ENCODE peak calls at places on chromosomes 4 and X, in six cellular contexts. U is psoas muscle; J is HepG2; S is activated CD4-positive, CD25-positive, alpha-beta regulatory T cell treated with anti-CD3 and anti-CD28 coated beads, Interleukin-2, amount 50 U/mL, for 24 hours; K is activated CD8-positive, alpha-beta T cell treated with anti-CD3 and anti-CD28 coated beads, Interleukin-2, amount 10 ng/mL, durations not matched to agents 7 days and 5 days; O is Right ventricle myocardium superior. P is an unnamed sample.
A peak's percentile ranks its signal among the peaks of the same experiment; 100 is the strongest.

GRCh38 chr4:2812600-2812932 is 19.7 kb downstream of the SH3BP2 start:
- ATAC-seq in S (peak; percentile 16), K (peak; percentile 8), O (no peak), J (no peak), U (no peak), P (peak; percentile 1)

GRCh38 chr4:158350161-158350560 is 139.9 kb downstream of the TMEM144 start:
- ATAC-seq in S (no peak), K (no peak), J (no peak), U (no peak), O (no peak), P (no peak)

GRCh38 chr4:69748176-69748575 is 12.2 kb downstream of the SULT1B1 start:
- ATAC-seq in O (no peak), K (no peak), U (no peak), S (no peak), J (no peak), P (no peak)

GRCh38 chr4:41269682-41270081 is 13.0 kb downstream of the UCHL1 start:
- ATAC-seq in K (no peak), J (no peak), U (no peak), O (no peak), S (no peak), P (no peak)

GRCh38 chr4:113677333-113677732 is 84.2 kb downstream of the CAMK2D start:
- ATAC-seq in U (peak; percentile 47), K (peak; percentile 56), J (no peak), S (no peak), O (no peak), P (no peak)

GRCh38 chrX:48923771-48924170 is 4.9 kb upstream of the PIM2 start:
- ATAC-seq in U (no peak), O (no peak), S (no peak), J (no peak), K (no peak), P (no peak)

GRCh38 chr4:24764305-24764704 is 31.1 kb upstream of the SOD3 start:
- ATAC-seq in J (no peak), K (no peak), O (no peak), U (no peak), S (no peak), P (no peak)

GRCh38 chr4:4395849-4396627 is 9.1 kb downstream of the NSG1 start:
- ATAC-seq in O (no peak), U (no peak), K (no peak), J (peak; percentile 84), S (no peak), P (no peak)

GRCh38 chr4:83644677-83645639 is 109.0 kb downstream of the GPAT3 start:
- ATAC-seq in S (peak; percentile 56), K (no peak), J (peak; percentile 50), O (no peak), U (peak; percentile 56), P (peak; percentile 64)

GRCh38 chrX:154981116-154981411 is 41.5 kb downstream of the F8 start:
- ATAC-seq in K (no peak), S (no peak), U (no peak), O (no peak), J (peak; percentile 50), P (no peak)

GRCh38 chrX:130995351-130995967 is 62.7 kb upstream of the ARHGAP36 start:
- ATAC-seq in J (no peak), O (peak; percentile 29), U (peak; percentile 93), S (no peak), K (no peak), P (no peak)

GRCh38 chr4:107631568-107631967 is 88.5 kb downstream of the PAPSS1 start:
- ATAC-seq in S (no peak), J (no peak), K (no peak), O (peak; percentile 39), U (no peak), P (no peak)

GRCh38 chrX:9562851-9563250 is 98.0 kb downstream of the TBL1X start:
- ATAC-seq in J (peak; percentile 33), S (no peak), K (no peak), U (peak; percentile 58), O (peak; percentile 82), P (no peak)

GRCh38 chr4:140858897-140859296 is 102.7 kb upstream of the TBC1D9 start:
- ATAC-seq in U (no peak), O (no peak), J (no peak), K (no peak), S (no peak), P (no peak)

GRCh38 chr4:25299476-25300203 is 12.9 kb upstream of the ZCCHC4 start:
- ATAC-seq in K (no peak), S (no peak), O (no peak), U (no peak), J (peak; percentile 73), P (no peak)

GRCh38 chr4:145533011-145533410 is 51.4 kb downstream of the SMAD1 start:
- ATAC-seq in S (no peak), K (no peak), O (no peak), J (no peak), U (peak; percentile 55), P (no peak)

GRCh38 chr4:2407991-2408342 is 10.5 kb downstream of the ZFYVE28 start:
- ATAC-seq in U (no peak), J (no peak), K (no peak), O (no peak), S (no peak), P (no peak)

GRCh38 chrX:71215335-71215912 is 7.6 kb upstream of the GJB1 start:
- ATAC-seq in O (no peak), K (no peak), U (no peak), S (no peak), J (peak; percentile 2), P (no peak)

GRCh38 chr4:98612318-98613250 is 45.8 kb downstream of the TSPAN5 start:
- ATAC-seq in U (no peak), K (no peak), J (no peak), S (no peak), O (no peak), P (peak; percentile 9)

GRCh38 chrX:40176979-40177430 is 79.2 kb upstream of the BCOR start:
- ATAC-seq in J (peak; percentile 47), U (no peak), K (no peak), O (no peak), S (peak; percentile 10), P (peak; percentile 2)

GRCh38 chr4:111542056-111542455 is 603.2 kb upstream of the FAM241A start:
- ATAC-seq in K (no peak), S (no peak), U (no peak), J (no peak), O (no peak), P (no peak)

GRCh38 chr4:82903737-82904136 is 3.2 kb downstream of the THAP9 start:
- ATAC-seq in K (peak; percentile 7), U (no peak), O (no peak), S (no peak), J (no peak), P (peak; percentile 13)

GRCh38 chrX:15056044-15056443 is 182.8 kb downstream of the MOSPD2 start:
- ATAC-seq in K (no peak), J (no peak), U (no peak), O (no peak), S (no peak), P (peak; percentile 52)

GRCh38 chr4:159117564-159117963 is 14.7 kb downstream of the RAPGEF2 start:
- ATAC-seq in K (no peak), O (no peak), U (no peak), S (no peak), J (peak; percentile 53), P (no peak)

GRCh38 chr4:54727346-54727745 is 69.6 kb downstream of the KIT start:
- ATAC-seq in U (no peak), J (no peak), S (no peak), K (no peak), O (no peak), P (no peak)